ENCODE peak calls at places on chromosome 20, in five cellular contexts. G is stimulated activated effector memory CD8-positive, alpha-beta T cell treated with anti-CD3 and anti-CD28 coated beads, Interleukin-12 subunit alpha, Interleukin-12 subunit beta, amount 100 ng/mL, for 72 hours; M is IMR-90; D is H7; C is osteocyte. Y is an unnamed sample.

GRCh38 chr20:18166241-18166881 is 28.7 kb downstream of the KAT14 start:
- DNase-seq in G (no peak), D (peak), C (no peak), M (no peak), Y (no peak)

GRCh38 chr20:55513966-55514365 is 491.4 kb downstream of the CBLN4 start:
- DNase-seq in D (no peak), G (no peak), M (no peak), C (no peak), Y (no peak)

GRCh38 chr20:36644713-36645109 is 1.3 kb downstream of the SLA2 start:
- DNase-seq in G (no peak), C (no peak), M (no peak), D (no peak), Y (no peak)

GRCh38 chr20:4300401-4300800 is 285.0 kb upstream of the RNF24 start:
- DNase-seq in G (no peak), M (no peak), D (no peak), C (peak), Y (no peak)

GRCh38 chr20:17822039-17822438 is 122.3 kb downstream of the BANF2 start:
- DNase-seq in G (no peak), D (no peak), C (no peak), M (peak), Y (no peak)

GRCh38 chr20:50487397-50487796 is 22.8 kb upstream of the PTPN1 start:
- DNase-seq in G (no peak), D (no peak), M (no peak), C (no peak), Y (no peak)

GRCh38 chr20:62367136-62367482 is at the start of gene LAMA5:
- DNase-seq in D (peak), C (no peak), M (no peak), G (peak), Y (peak)

GRCh38 chr20:62875419-62876355 is 14.1 kb upstream of the TCFL5 start:
- DNase-seq in M (peak), C (peak), D (peak), G (no peak), Y (no peak)

GRCh38 chr20:728022-728944 is 40.0 kb downstream of the SLC52A3 start:
- DNase-seq in G (peak), M (peak), D (peak), C (no peak), Y (peak)

GRCh38 chr20:58715709-58716475 is 23.3 kb downstream of the NPEPL1 start:
- DNase-seq in G (no peak), M (no peak), D (peak), C (peak), Y (no peak)

GRCh38 chr20:59217794-59218193 is 54.2 kb downstream of the ZNF831 start:
- DNase-seq in G (no peak), D (no peak), M (no peak), C (peak), Y (no peak)

GRCh38 chr20:12594410-12595130 is 414.2 kb upstream of the SPTLC3 start:
- DNase-seq in D (no peak), G (no peak), M (no peak), C (no peak), Y (no peak)

GRCh38 chr20:57688295-57688694 is 21.5 kb downstream of the PMEPA1 start:
- DNase-seq in G (no peak), C (no peak), D (no peak), M (no peak), Y (no peak)

GRCh38 chr20:1535420-1536175 is 21.9 kb downstream of the SIRPD start:
- DNase-seq in D (no peak), G (no peak), M (no peak), C (no peak), Y (peak)